ENCODE peak calls at places on chromosomes 1 and 21, in four cellular contexts. G is NAMALWA; K is heart left ventricle; H is activated T-cell treated with anti-CD3 and anti-CD28 coated beads, Interleukin-2, amount 50 U/mL, for 72 hours. Z is an unnamed sample.

GRCh38 chr1:162996261-162996660 is 72.9 kb upstream of the RGS4 start:
- DNase-seq in H (no peak), K (no peak), G (no peak), Z (no peak)

GRCh38 chr1:2446394-2446793 is 29.7 kb upstream of the PLCH2 start:
- DNase-seq in G (no peak), K (no peak), H (no peak), Z (no peak)

GRCh38 chr1:23651069-23651808 is 40.4 kb upstream of the RPL11 start:
- DNase-seq in H (no peak), K (peak), G (no peak), Z (peak)

GRCh38 chr1:39525366-39526165 is 34.1 kb downstream of the BMP8A start:
- DNase-seq in H (peak), G (peak), K (peak), Z (no peak)

GRCh38 chr1:209072481-209072880 is 511.0 kb upstream of the CAMK1G start:
- DNase-seq in G (no peak), H (no peak), K (no peak), Z (no peak)

GRCh38 chr1:154423303-154423987 is 18.3 kb downstream of the IL6R start:
- DNase-seq in G (no peak), H (no peak), K (no peak), Z (no peak)

GRCh38 chr1:33615546-33615945 is 143.1 kb downstream of the ZSCAN20 start:
- DNase-seq in G (no peak), K (no peak), H (no peak), Z (no peak)

GRCh38 chr1:18948048-18948912 is 8.2 kb downstream of the IFFO2 start:
- DNase-seq in G (no peak), K (no peak), H (peak), Z (no peak)

GRCh38 chr1:31694910-31695300 is 8.9 kb downstream of the COL16A1 start:
- DNase-seq in K (no peak), H (no peak), G (no peak), Z (no peak)

GRCh38 chr1:207835958-207836357 is 75.0 kb downstream of the CD34 start:
- DNase-seq in H (no peak), G (no peak), K (no peak), Z (no peak)

GRCh38 chr1:212234431-212235298 is 50.5 kb upstream of the PPP2R5A start:
- DNase-seq in K (peak), H (peak), G (no peak), Z (peak)

GRCh38 chr21:35050348-35051286 is 1.5 kb upstream of the RUNX1 start:
- DNase-seq in H (peak), K (no peak), G (peak), Z (no peak)

GRCh38 chr21:32562426-32562825 is 22.9 kb downstream of the TCP10L start:
- DNase-seq in H (peak), G (no peak), K (peak), Z (peak)

GRCh38 chr1:117537291-117537920 is 68.4 kb upstream of the TENT5C start:
- DNase-seq in K (no peak), G (no peak), H (no peak), Z (peak)

GRCh38 chr1:33640114-33640660 is 167.7 kb downstream of the ZSCAN20 start:
- DNase-seq in K (no peak), G (no peak), H (no peak), Z (no peak)

GRCh38 chr1:88117597-88117996 is 566.5 kb upstream of the PKN2 start:
- DNase-seq in H (no peak), G (no peak), K (no peak), Z (no peak)

GRCh38 chr1:239868117-239868516 is 223.6 kb upstream of the FMN2 start:
- DNase-seq in H (no peak), K (no peak), G (no peak), Z (no peak)

GRCh38 chr1:182129398-182129797 is 67.9 kb upstream of the ZNF648 start:
- DNase-seq in K (no peak), H (no peak), G (no peak), Z (peak)

Z was measured in thyroid gland.